ENCODE peak calls at places on chromosomes 4 and X, in six cellular contexts. J is activated T-helper 1 cell treated with anti-CD3 and anti-CD28 coated beads, Interleukin-2, amount 50 U/mL, for 16 hours; C is mammary epithelial cell; K is A549; F is activated naive CD8-positive, alpha-beta T cell treated with anti-CD3 and anti-CD28 coated beads, Interleukin-2, amount 50 U/mL, for 16 hours; Z is activated effector memory CD4-positive, alpha-beta T cell treated with Interleukin-2 at 50 U/mL for 16 hours. Y is an unnamed sample.

GRCh38 chr4:38078590-38079381 is 118.6 kb downstream of the PTTG2 start:
- DNase-seq in J (no peak), C (peak), K (peak), F (no peak), Z (no peak), Y (no peak)

GRCh38 chrX:43380704-43381103 is 275.4 kb upstream of the MAOA start:
- DNase-seq in J (no peak), C (no peak), K (no peak), F (no peak), Z (no peak), Y (no peak)

GRCh38 chr4:173508386-173509002 is 21.5 kb downstream of the HAND2 start:
- DNase-seq in J (no peak), C (no peak), K (no peak), F (no peak), Z (no peak), Y (no peak)

GRCh38 chr4:25291158-25291733 is 21.3 kb upstream of the ZCCHC4 start:
- DNase-seq in J (no peak), C (no peak), K (no peak), F (no peak), Z (no peak), Y (no peak)

GRCh38 chrX:374566-374965 is 12.1 kb downstream of the PPP2R3B start:
- DNase-seq in J (no peak), C (no peak), K (no peak), F (no peak), Z (no peak), Y (no peak)

GRCh38 chr4:22634541-22635181 is 58.1 kb upstream of the GBA3 start:
- DNase-seq in J (no peak), C (peak), K (no peak), F (no peak), Z (no peak), Y (no peak)

GRCh38 chrX:109856974-109857373 is 123.9 kb upstream of the ACSL4 start:
- DNase-seq in J (no peak), C (no peak), K (peak), F (no peak), Z (no peak), Y (no peak)

GRCh38 chr4:151004222-151004621 is 10.9 kb downstream of the LRBA start:
- DNase-seq in J (no peak), C (peak), K (no peak), F (no peak), Z (no peak), Y (no peak)

GRCh38 chr4:71156616-71157015 is 163.2 kb downstream of the DCK start:
- DNase-seq in J (no peak), C (no peak), K (no peak), F (no peak), Z (no peak), Y (no peak)

GRCh38 chr4:6768539-6768905 is 14.0 kb upstream of the KIAA0232 start:
- DNase-seq in J (no peak), C (no peak), K (no peak), F (no peak), Z (no peak), Y (no peak)

GRCh38 chr4:23979534-23979933 is 89.7 kb upstream of the PPARGC1A start:
- DNase-seq in J (no peak), C (no peak), K (no peak), F (no peak), Z (no peak), Y (no peak)

GRCh38 chrX:147978931-147979330 is 2.2 kb upstream of the FMR1NB start:
- DNase-seq in J (no peak), C (peak), K (no peak), F (no peak), Z (no peak), Y (no peak)

GRCh38 chr4:165700855-165701254 is 172.2 kb upstream of the TLL1 start:
- DNase-seq in J (no peak), C (no peak), K (peak), F (no peak), Z (no peak), Y (no peak)

GRCh38 chr4:188042191-188042590 is 46.6 kb downstream of the ZFP42 start:
- DNase-seq in J (no peak), C (no peak), K (no peak), F (no peak), Z (no peak), Y (no peak)

GRCh38 chrX:19926095-19926494 is 38.7 kb upstream of the SH3KBP1 start:
- DNase-seq in J (no peak), C (no peak), K (no peak), F (no peak), Z (no peak), Y (no peak)

GRCh38 chr4:6907658-6908191 is 1.9 kb upstream of the TBC1D14 start:
- DNase-seq in J (no peak), C (no peak), K (peak), F (no peak), Z (no peak), Y (no peak)

GRCh38 chrX:2698604-2699003 is 7.5 kb downstream of the CD99 start:
- DNase-seq in J (no peak), C (no peak), K (no peak), F (no peak), Z (no peak), Y (no peak)

GRCh38 chr4:38001927-38002326 is 41.7 kb downstream of the PTTG2 start:
- DNase-seq in J (no peak), C (no peak), K (no peak), F (no peak), Z (no peak), Y (no peak)

GRCh38 chr4:25723409-25723808 is 67.8 kb downstream of the SLC34A2 start:
- DNase-seq in J (no peak), C (no peak), K (no peak), F (no peak), Z (no peak), Y (no peak)

GRCh38 chr4:38663801-38664703 is at the start of gene KLF3:
- DNase-seq in J (peak), C (peak), K (peak), F (peak), Z (peak), Y (peak)